ENCODE peak calls at places on chromosomes 13 and 19, in eight cellular contexts. R is neuronal stem cell, Q is MM.1S, H is fibroblast of lung, J is PC-9, G is GM23248, D is PC-3, X is GM23338. A is an unnamed sample. For H3K36me3, the result is how much of the 10 kb centered on the place peaks cover.

GRCh38 chr19:41352609-41353465 is 885 bp downstream of the TGFB1 start:
- DNase-seq in R (no peak), Q (peak), H (peak), J (no peak), G (peak), D (peak), X (peak), A (peak)

GRCh38 chr19:10881403-10882107 is 10.2 kb downstream of the CARM1 start:
- DNase-seq in R (peak), Q (no peak), H (no peak), J (no peak), G (no peak), D (no peak), X (peak), A (no peak)

GRCh38 chr13:90792335-90792734 is 555.2 kb upstream of the MIR17HG start:
- DNase-seq in R (no peak), Q (no peak), H (no peak), J (no peak), G (peak), D (peak), X (no peak), A (peak)

GRCh38 chr13:99346328-99347070 is 39.3 kb upstream of the GPR183 start:
- DNase-seq in R (no peak), Q (no peak), H (no peak), J (no peak), G (no peak), D (no peak), X (no peak), A (no peak)

GRCh38 chr19:51628153-51628939 is 1.9 kb downstream of the SIGLEC5 start:
- DNase-seq in R (no peak), Q (no peak), H (no peak), J (no peak), G (no peak), D (no peak), X (no peak), A (no peak)

GRCh38 chr19:31378404-31378803 is 29.2 kb upstream of the TSHZ3 start:
- DNase-seq in R (no peak), Q (no peak), H (peak), J (no peak), G (peak), D (peak), X (no peak), A (peak)

GRCh38 chr13:108315273-108315672 is 45.8 kb downstream of the TNFSF13B start:
- DNase-seq in R (no peak), Q (no peak), H (no peak), J (no peak), G (no peak), D (no peak), X (no peak), A (no peak)

GRCh38 chr19:55443824-55444719 is 972 bp upstream of the SHISA7 start:
- DNase-seq in R (no peak), Q (no peak), H (no peak), J (no peak), G (no peak), D (no peak), X (peak), A (no peak)

GRCh38 chr13:88541993-88542392 is 870.8 kb downstream of the SLITRK5 start:
- DNase-seq in R (no peak), Q (no peak), H (no peak), J (no peak), G (no peak), D (no peak), X (no peak), A (no peak)

GRCh38 chr13:79533781-79534400 is 52.9 kb downstream of the NDFIP2 start:
- DNase-seq in R (no peak), Q (no peak), H (no peak), J (no peak), G (peak), D (no peak), X (no peak), A (no peak)

GRCh38 chr19:43639507-43640423 is at the start of gene CADM4:
- DNase-seq in R (peak), Q (no peak), H (no peak), J (no peak), G (peak), D (no peak), X (peak), A (no peak)

GRCh38 chr13:32403108-32403507 is 24.8 kb downstream of the N4BP2L1 start:
- DNase-seq in R (no peak), Q (no peak), H (no peak), J (no peak), G (no peak), D (no peak), X (no peak), A (no peak)

GRCh38 chr13:30132623-30133553 is 174.5 kb downstream of the KATNAL1 start:
- DNase-seq in R (peak), Q (peak), H (peak), J (peak), G (peak), D (peak), X (peak), A (peak)

GRCh38 chr13:91078093-91078679 is 269.3 kb upstream of the MIR17HG start:
- DNase-seq in R (no peak), Q (peak), H (peak), J (no peak), G (peak), D (peak), X (peak), A (no peak)

GRCh38 chr13:60583911-60584753 is 187.1 kb downstream of the TDRD3 start:
- DNase-seq in R (no peak), Q (no peak), H (peak), J (peak), G (peak), D (peak), X (peak), A (peak)

GRCh38 chr13:30142502-30143211 is 164.7 kb downstream of the KATNAL1 start:
- DNase-seq in R (no peak), Q (no peak), H (peak), J (peak), G (peak), D (peak), X (peak), A (peak)

GRCh38 chr13:113528101-113528797 is 37.7 kb upstream of the DCUN1D2 start:
- DNase-seq in R (no peak), Q (no peak), H (no peak), J (no peak), G (no peak), D (no peak), X (no peak), A (no peak)

GRCh38 chr13:100124265-100124664 is 35.4 kb downstream of the PCCA start:
- DNase-seq in R (no peak), Q (no peak), H (no peak), J (no peak), G (peak), D (no peak), X (no peak), A (no peak)

GRCh38 chr19:46471116-46471733 is at the start of gene PNMA8A:
- DNase-seq in R (peak), Q (no peak), H (peak), J (no peak), G (peak), D (no peak), X (peak), A (no peak)

GRCh38 chr19:45446295-45446694 is 21.5 kb upstream of the FOSB start:
- DNase-seq in R (no peak), Q (peak), H (peak), J (no peak), G (peak), D (peak), X (peak), A (peak)

GRCh38 chr19:16446108-16447014 is 25.4 kb downstream of the EPS15L1 start:
- DNase-seq in R (no peak), Q (no peak), H (no peak), J (no peak), G (no peak), D (no peak), X (no peak), A (no peak)

GRCh38 chr19:29302002-29302928 is 89.3 kb upstream of the UQCRFS1 start:
- DNase-seq in R (no peak), Q (no peak), H (no peak), J (no peak), G (no peak), D (no peak), X (no peak), A (no peak)

GRCh38 chr13:112625698-112626097 is 37.7 kb upstream of the TUBGCP3 start:
- DNase-seq in R (no peak), Q (no peak), H (no peak), J (no peak), G (no peak), D (no peak), X (no peak), A (no peak)

GRCh38 chr19:1268392-1269064 is 604 bp upstream of the CIRBP start:
- DNase-seq in R (no peak), Q (no peak), H (no peak), J (no peak), G (no peak), D (no peak), X (no peak), A (no peak)

GRCh38 chr19:34589730-34590129 is 87.2 kb downstream of the SCGB2B2 start:
- DNase-seq in R (no peak), Q (no peak), H (no peak), J (no peak), G (no peak), D (no peak), X (no peak), A (no peak)

GRCh38 chr19:35048911-35049411 is 7.4 kb downstream of the HPN start:
- DNase-seq in R (no peak), Q (no peak), H (no peak), J (no peak), G (no peak), D (no peak), X (no peak), A (no peak)

GRCh38 chr13:37492741-37493514 is 105.6 kb downstream of the POSTN start:
- DNase-seq in R (no peak), Q (peak), H (peak), J (no peak), G (peak), D (no peak), X (no peak), A (peak)

GRCh38 chr19:23887642-23888041 is 27.0 kb upstream of the ZNF726 start:
- DNase-seq in R (no peak), Q (no peak), H (no peak), J (peak), G (no peak), D (peak), X (no peak), A (peak)

GRCh38 chr13:59746291-59746962 is 417.3 kb downstream of the DIAPH3 start:
- DNase-seq in R (no peak), Q (peak), H (peak), J (no peak), G (peak), D (peak), X (no peak), A (peak)

GRCh38 chr19:17624314-17624991 is 63.7 kb downstream of the UNC13A start:
- DNase-seq in R (no peak), Q (no peak), H (no peak), J (no peak), G (no peak), D (no peak), X (no peak), A (no peak)

GRCh38 chr19:42422576-42423461 is 4.4 kb downstream of the LIPE start:
- DNase-seq in R (no peak), Q (peak), H (no peak), J (peak), G (no peak), D (no peak), X (peak), A (peak)

GRCh38 chr13:106561551-106562170 is 6.3 kb downstream of the ARGLU1 start:
- DNase-seq in R (no peak), Q (no peak), H (no peak), J (no peak), G (no peak), D (no peak), X (no peak), A (peak)

GRCh38 chr13:25733696-25734435 is 317.9 kb downstream of the SHISA2 start:
- DNase-seq in R (no peak), Q (no peak), H (no peak), J (no peak), G (no peak), D (no peak), X (no peak), A (no peak)

DNA sequence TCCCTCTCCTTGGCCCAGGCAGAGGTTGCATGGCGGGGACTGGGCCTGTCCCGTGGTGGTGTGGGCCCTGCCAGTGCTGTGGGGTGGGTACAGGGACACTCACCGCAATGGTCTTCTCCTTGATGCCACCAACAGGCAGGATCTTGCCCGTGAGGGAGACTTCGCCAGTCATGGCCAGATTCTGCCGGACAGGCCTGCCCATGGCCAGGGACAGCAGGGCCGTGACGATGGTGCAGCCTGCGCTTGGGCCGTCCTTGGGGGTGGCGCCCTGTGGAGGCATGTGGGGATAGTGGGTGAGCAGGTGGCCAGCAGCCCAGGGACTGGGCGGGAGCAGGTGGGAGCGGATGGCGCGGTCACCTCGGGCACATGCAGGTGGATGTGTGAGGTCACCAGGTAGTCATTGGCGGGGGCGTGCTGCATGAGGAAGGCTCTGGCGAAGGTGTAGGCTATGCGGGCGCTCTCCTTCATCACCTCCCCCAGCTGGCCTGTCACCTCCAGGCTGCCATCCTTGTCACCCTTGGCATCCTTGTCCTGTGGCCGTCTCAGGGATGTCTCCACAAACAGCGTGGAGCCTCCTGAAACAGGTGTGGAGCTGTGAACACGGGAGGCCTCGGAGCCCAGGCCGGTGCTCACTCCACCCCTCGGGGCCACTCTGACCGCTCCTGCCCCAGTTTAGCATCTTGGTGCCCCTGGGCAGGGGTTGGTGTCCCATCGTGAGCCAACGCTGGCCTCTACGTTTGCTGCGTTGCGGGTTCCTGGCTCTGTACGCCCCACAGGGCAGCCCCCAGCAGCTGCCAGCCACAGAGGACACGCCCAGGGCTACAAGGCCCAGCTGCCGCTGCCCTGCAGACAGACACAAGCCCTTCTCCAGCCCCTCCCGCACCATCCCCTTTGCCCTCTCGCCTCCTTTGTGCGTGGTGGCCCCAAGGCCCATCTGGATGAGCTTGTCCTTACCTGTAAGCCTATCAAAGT is 3.4 kb downstream of the RPL36 start:
- DNase-seq in R (no peak), Q (peak), H (no peak), J (no peak), G (no peak), D (no peak), X (no peak), A (peak)
- H3K36me3 ChIP-seq in R (half or more), Q (under half), H (half or more), J (under half), G (under half), D (half or more), X (under half), A (under half)

DNA sequence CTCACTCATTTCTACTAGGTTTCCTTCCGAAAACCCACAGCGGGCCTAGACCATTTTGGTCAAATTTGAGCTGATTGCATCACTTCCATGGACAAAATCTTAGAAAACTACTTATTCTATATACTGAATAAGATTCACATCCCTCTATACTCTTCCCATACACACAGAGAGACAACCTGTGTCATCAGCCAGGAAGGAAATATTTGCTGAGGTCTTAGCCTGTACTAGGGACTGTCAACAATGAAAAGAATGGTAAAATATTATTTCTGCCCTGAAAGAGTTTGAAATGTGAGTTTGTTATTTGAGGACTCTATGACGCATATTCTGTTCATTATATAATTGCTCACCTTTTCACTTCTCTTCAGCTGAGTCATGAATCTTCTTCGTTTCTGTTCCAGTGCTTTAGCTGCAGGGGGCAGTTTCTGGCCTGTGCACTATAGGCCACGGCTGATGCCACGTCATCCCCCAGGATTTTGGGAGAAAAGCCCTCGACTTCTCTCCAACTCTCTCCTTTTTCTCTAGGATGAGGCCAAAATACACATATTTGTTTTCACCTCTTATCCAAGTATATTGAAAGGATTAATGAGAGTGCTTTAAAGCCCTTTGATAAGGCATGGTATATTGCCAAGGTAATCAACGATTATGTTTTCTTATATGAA is 47.7 kb downstream of the GSX1 start:
- DNase-seq in R (no peak), Q (no peak), H (no peak), J (peak), G (peak), D (peak), X (no peak), A (peak)
- H3K4me2 ChIP-seq in R (no peak), Q (no peak), H (no peak), J (peak), G (no peak), D (peak), X (no peak), A (no peak)

DNA sequence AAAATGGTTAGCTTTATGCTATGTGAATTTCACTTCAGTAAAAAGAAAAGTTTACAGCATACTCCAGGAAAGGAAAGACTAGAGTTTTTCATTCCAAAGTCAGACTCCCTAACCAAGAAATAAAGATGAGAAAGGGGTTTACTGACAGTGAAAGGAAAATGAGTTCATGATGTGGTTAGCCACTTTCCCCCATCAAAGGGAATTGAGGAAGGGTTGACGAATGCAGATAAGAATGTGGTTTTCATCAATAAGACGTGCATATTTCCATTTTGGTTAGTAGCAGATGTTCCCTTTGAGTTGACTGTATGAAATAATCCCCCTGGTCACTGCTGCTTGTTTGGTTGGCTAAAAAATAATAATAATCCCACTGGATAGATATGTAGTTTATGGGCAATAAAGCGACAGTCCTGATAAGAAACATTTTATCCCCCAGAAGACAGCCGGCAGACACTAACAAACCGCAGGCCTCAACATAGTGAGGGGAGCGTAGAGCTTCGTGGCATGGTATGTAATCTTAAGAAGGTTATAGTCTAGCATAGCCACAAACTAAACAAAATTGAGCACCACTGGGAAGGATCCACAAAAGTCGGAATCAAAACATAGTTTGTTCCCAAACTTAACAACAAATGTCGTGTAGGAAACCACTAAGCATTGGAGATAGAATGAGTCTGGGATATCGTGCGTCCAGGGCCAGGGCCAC is 114.8 kb downstream of the COL4A2 start:
- DNase-seq in R (no peak), Q (no peak), H (peak), J (no peak), G (no peak), D (no peak), X (no peak), A (no peak)
- H3K36me3 ChIP-seq in R (under half), Q (under half), H (under half), J (under half), G (under half), D (under half), X (under half), A (under half)

GRCh38 chr19:33402421-33403220 is 29.1 kb downstream of the CEBPG start:
- DNase-seq in R (no peak), Q (no peak), H (no peak), J (no peak), G (no peak), D (no peak), X (no peak), A (no peak)

GRCh38 chr19:33404916-33405315 is 31.4 kb downstream of the CEBPG start:
- DNase-seq in R (no peak), Q (no peak), H (no peak), J (no peak), G (no peak), D (no peak), X (no peak), A (no peak)

GRCh38 chr19:33403973-33404304 is 30.4 kb downstream of the CEBPG start:
- DNase-seq in R (no peak), Q (no peak), H (no peak), J (no peak), G (no peak), D (no peak), X (no peak), A (no peak)

GRCh38 chr19:33404506-33404905 is 31.0 kb downstream of the CEBPG start:
- DNase-seq in R (no peak), Q (no peak), H (no peak), J (no peak), G (no peak), D (no peak), X (no peak), A (no peak)

GRCh38 chr19:33403221-33403972 is 29.9 kb downstream of the CEBPG start:
- DNase-seq in R (no peak), Q (no peak), H (peak), J (no peak), G (no peak), D (no peak), X (no peak), A (no peak)
- H3K4me2 ChIP-seq in R (no peak), Q (no peak), H (no peak), J (no peak), G (no peak), D (no peak), X (no peak), A (no peak)

GRCh38 chr19:19056636-19057275 is 7.0 kb upstream of the SLC25A42 start:
- DNase-seq in R (no peak), Q (no peak), H (no peak), J (no peak), G (no peak), D (no peak), X (no peak), A (no peak)

GRCh38 chr19:19054315-19054938 is 9.4 kb upstream of the SLC25A42 start:
- DNase-seq in R (no peak), Q (no peak), H (no peak), J (no peak), G (no peak), D (no peak), X (no peak), A (no peak)

GRCh38 chr19:19054939-19055440 is 8.8 kb upstream of the SLC25A42 start:
- DNase-seq in R (no peak), Q (no peak), H (no peak), J (no peak), G (no peak), D (no peak), X (no peak), A (no peak)

GRCh38 chr19:19057317-19057716 is 6.5 kb upstream of the SLC25A42 start:
- DNase-seq in R (no peak), Q (no peak), H (no peak), J (no peak), G (no peak), D (no peak), X (no peak), A (no peak)

GRCh38 chr19:19055701-19056100 is 8.1 kb upstream of the SLC25A42 start:
- DNase-seq in R (no peak), Q (no peak), H (no peak), J (no peak), G (no peak), D (no peak), X (no peak), A (no peak)
- H3K36me3 ChIP-seq in R (under half), Q (under half), H (under half), J (under half), G (under half), D (under half), X (under half), A (under half)

A was measured in mammary epithelial cell.